ENCODE peak calls at places on chromosomes 4 and X, in eight cellular contexts. D is DND-41, H is MM.1S, N is uterus, G is colonic mucosa, E is endodermal cell, A is fibroblast of lung, K is Karpas-422. Z is an unnamed sample.

GRCh38 chrX:40145001-40145631 is 47.4 kb upstream of the BCOR start:
- DNase-seq in N (no peak), E (peak; percentile 90), A (no peak), K (no peak), G (peak; percentile 28), D (peak; percentile 27), H (no peak), Z (peak; percentile 60)

GRCh38 chr4:99154658-99155342 is 10.7 kb upstream of the ADH4 start:
- DNase-seq in K (no peak), N (no peak), E (no peak), H (no peak), A (no peak), D (no peak), G (no peak), Z (no peak)

GRCh38 chrX:55783723-55784122 is 66.2 kb downstream of the RRAGB start:
- DNase-seq in D (no peak), K (no peak), A (no peak), E (no peak), N (no peak), G (no peak), H (no peak), Z (no peak)

GRCh38 chr4:5710962-5711478 is at the start of gene EVC:
- DNase-seq in K (no peak), H (peak; percentile 69), D (no peak), N (peak; percentile 87), G (peak; percentile 68), A (peak; percentile 81), E (peak; percentile 92), Z (peak; percentile 81)

GRCh38 chrX:114959729-114960128 is 57.7 kb downstream of the IL13RA2 start:
- DNase-seq in K (peak; percentile 65), G (no peak), A (peak; percentile 31), E (no peak), D (no peak), H (peak; percentile 35), N (no peak), Z (no peak)

GRCh38 chr4:183254162-183254561 is 65.9 kb downstream of the CLDN22 start:
- DNase-seq in D (no peak), E (no peak), N (no peak), G (no peak), H (no peak), K (no peak), A (no peak), Z (no peak)

GRCh38 chrX:71163010-71163409 is 18.4 kb downstream of the NLGN3 start:
- DNase-seq in E (peak; percentile 68), D (no peak), H (no peak), N (no peak), K (no peak), G (no peak), A (no peak), Z (no peak)

GRCh38 chr4:41797260-41797659 is 48.7 kb upstream of the PHOX2B start:
- DNase-seq in G (no peak), K (no peak), D (no peak), E (no peak), N (no peak), H (no peak), A (no peak), Z (no peak)

GRCh38 chr4:2793920-2794706 is 1.2 kb downstream of the SH3BP2 start:
- DNase-seq in H (no peak), D (no peak), E (peak; percentile 58), N (peak; percentile 27), K (no peak), G (peak; percentile 69), A (peak; percentile 37), Z (peak; percentile 62)

GRCh38 chr4:124530464-124531077 is 182.0 kb downstream of the ANKRD50 start:
- DNase-seq in N (no peak), K (no peak), H (no peak), G (no peak), A (peak; percentile 68), E (no peak), D (no peak), Z (no peak)

GRCh38 chr4:161714022-161714751 is 449.6 kb downstream of the FSTL5 start:
- DNase-seq in K (no peak), E (no peak), G (no peak), D (no peak), A (peak; percentile 80), H (no peak), N (no peak), Z (no peak)

GRCh38 chr4:142095886-142096605 is 459.7 kb downstream of the IL15 start:
- DNase-seq in K (no peak), D (no peak), H (no peak), N (peak; percentile 76), G (no peak), E (no peak), A (peak; percentile 95), Z (no peak)

GRCh38 chr4:93829531-93830089 is 1.1 kb downstream of the ATOH1 start:
- DNase-seq in E (peak; percentile 75), K (no peak), N (no peak), G (peak; percentile 19), D (no peak), H (no peak), A (no peak), Z (no peak)

GRCh38 chrX:72634321-72634720 is 61.7 kb upstream of the HDAC8 start:
- DNase-seq in K (no peak), N (no peak), D (no peak), G (no peak), E (no peak), A (peak; percentile 72), H (no peak), Z (no peak)

GRCh38 chrX:40108959-40109287 is 11.2 kb upstream of the BCOR start:
- DNase-seq in N (peak; percentile 84), G (peak; percentile 79), H (no peak), A (peak; percentile 78), E (peak; percentile 89), D (peak; percentile 74), K (peak; percentile 52), Z (peak; percentile 91)

GRCh38 chrX:40097101-40097491 is 662 bp downstream of the BCOR start:
- DNase-seq in G (no peak), N (peak; percentile 39), E (no peak), H (no peak), D (peak; percentile 66), K (peak; percentile 59), A (no peak), Z (no peak)

GRCh38 chrX:125132274-125132673 is 187.4 kb upstream of the TEX13C start:
- DNase-seq in E (no peak), G (no peak), N (no peak), A (no peak), K (peak; percentile 82), H (peak; percentile 34), D (no peak), Z (no peak)

GRCh38 chr4:74228691-74229640 is 71.0 kb downstream of the MTHFD2L start:
- DNase-seq in E (peak; percentile 93), A (peak; percentile 80), G (peak; percentile 85), D (peak; percentile 73), H (peak; percentile 85), K (peak; percentile 92), N (peak; percentile 35), Z (peak; percentile 62)

GRCh38 chr4:72666910-72667309 is 97.9 kb upstream of the ADAMTS3 start:
- DNase-seq in D (peak; percentile 4), A (no peak), N (no peak), H (no peak), G (no peak), K (no peak), E (peak; percentile 75), Z (no peak)

GRCh38 chrX:21949689-21950088 is 9.2 kb downstream of the SMS start:
- DNase-seq in G (no peak), H (no peak), N (no peak), A (no peak), K (no peak), D (no peak), E (no peak), Z (no peak)

GRCh38 chr4:175509320-175509719 is 302.7 kb downstream of the GPM6A start:
- DNase-seq in E (peak; percentile 68), G (no peak), A (no peak), N (no peak), D (no peak), H (no peak), K (no peak), Z (no peak)

GRCh38 chrX:27893211-27893610 is 85.4 kb downstream of the MAGEB10 start:
- DNase-seq in K (no peak), H (no peak), E (no peak), A (no peak), D (no peak), G (no peak), N (no peak), Z (no peak)

GRCh38 chr4:152719291-152719690 is 39.5 kb upstream of the TMEM154 start:
- DNase-seq in D (no peak), A (no peak), G (no peak), K (no peak), H (no peak), E (peak; percentile 27), N (no peak), Z (no peak)

GRCh38 chr4:124278477-124278876 is 434.1 kb downstream of the ANKRD50 start:
- DNase-seq in N (no peak), E (no peak), H (no peak), A (peak; percentile 1), D (no peak), K (no peak), G (no peak), Z (no peak)

GRCh38 chr4:86894465-86894864 is 2.2 kb upstream of the C4orf36 start:
- DNase-seq in E (no peak), H (no peak), A (no peak), D (no peak), K (no peak), G (no peak), N (no peak), Z (no peak)

GRCh38 chr4:1744552-1744951 is 23.2 kb downstream of the TACC3 start:
- DNase-seq in E (no peak), G (no peak), D (no peak), A (no peak), H (no peak), K (no peak), N (no peak), Z (no peak)
- H3K36me3 ChIP-seq in E (peaks cover 31% of the 10 kb centered on the region), G (no peaks in the 10 kb centered on the region), D (peaks cover 55% of the 10 kb centered on the region), A (peaks cover 23% of the 10 kb centered on the region), H (no peaks in the 10 kb centered on the region), K (peaks cover 7% of the 10 kb centered on the region), N (no peaks in the 10 kb centered on the region), Z (peaks cover 4% of the 10 kb centered on the region)

GRCh38 chr4:39931441-39931901 is 46.2 kb downstream of the PDS5A start:
- DNase-seq in G (no peak), N (no peak), A (no peak), E (no peak), D (no peak), K (no peak), H (no peak), Z (no peak)
- H3K27ac ChIP-seq in G (no peak overlapping the region), N (no peak overlapping the region), A (no peak overlapping the region), E (no peak overlapping the region), D (no peak overlapping the region), K (no peak overlapping the region), H (no peak overlapping the region), Z (no peak overlapping the region)

DNA sequence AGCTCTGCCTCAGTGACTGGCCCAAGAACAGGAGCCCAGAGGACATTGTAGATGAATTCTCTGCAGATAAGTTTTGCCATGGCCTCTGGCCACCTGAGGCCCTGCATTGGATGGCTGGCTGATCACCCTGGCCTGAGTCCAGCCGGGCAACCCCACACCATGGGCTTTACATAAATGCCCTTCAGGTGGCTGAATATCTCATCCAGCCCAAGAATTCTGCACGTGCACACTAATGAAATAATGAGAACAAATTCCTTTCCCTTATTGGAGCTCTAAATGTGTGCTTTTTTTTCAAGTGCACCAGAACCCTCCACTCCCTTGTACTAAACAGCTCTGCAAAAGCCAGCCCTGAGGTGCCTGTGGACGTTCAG is 65.7 kb downstream of the IRF2 start:
- DNase-seq in D (no peak), A (no peak), H (no peak), G (no peak), K (no peak), E (no peak), N (no peak), Z (no peak)
- H3K36me3 ChIP-seq in D (peaks cover 59% of the 10 kb centered on the region), A (peaks cover 15% of the 10 kb centered on the region), H (peaks cover 19% of the 10 kb centered on the region), G (peaks cover 7% of the 10 kb centered on the region), K (no peaks in the 10 kb centered on the region), E (peaks cover 27% of the 10 kb centered on the region), N (no peaks in the 10 kb centered on the region), Z (peaks cover 7% of the 10 kb centered on the region)

GRCh38 chr4:71064521-71064920 is 71.1 kb downstream of the DCK start:
- DNase-seq in A (no peak), H (no peak), K (no peak), D (no peak), E (no peak), N (no peak), G (no peak), Z (no peak)
- H3K27ac ChIP-seq in A (no peak overlapping the region), H (no peak overlapping the region), K (no peak overlapping the region), D (no peak overlapping the region), E (no peak overlapping the region), N (no peak overlapping the region), G (no peak overlapping the region), Z (no peak overlapping the region)

Z was measured in psoas muscle.